ENCODE peak calls at places on chromosomes 5 and 9, in seven cellular contexts. T is kidney; G is PC-3; C is aorta; P is IMR-90; Q is CD8-positive, alpha-beta T cell; H is uterus. O is an unnamed sample.

GRCh38 chr5:92941806-92942205 is 639.2 kb downstream of the NR2F1-AS1 start:
- DNase-seq in T (no peak), G (peak; percentile 51), C (no peak), P (no peak), Q (peak; percentile 10), H (no peak), O (no peak)

GRCh38 chr5:61286446-61287132 is 45.5 kb upstream of the ZSWIM6 start:
- DNase-seq in T (no peak), G (no peak), C (no peak), P (peak; percentile 68), Q (no peak), H (no peak), O (no peak)

GRCh38 chr5:112373888-112374287 is 45.2 kb downstream of the EPB41L4A start:
- DNase-seq in T (no peak), G (no peak), C (no peak), P (no peak), Q (no peak), H (no peak), O (no peak)

GRCh38 chr5:90119531-90119940 is 290.0 kb downstream of the CETN3 start:
- DNase-seq in T (no peak), G (peak; percentile 85), C (no peak), P (no peak), Q (no peak), H (no peak), O (no peak)

GRCh38 chr9:114386886-114387677 is 700 bp downstream of the AKNA start:
- DNase-seq in T (peak; percentile 84), G (no peak), C (peak; percentile 78), P (peak; percentile 17), Q (peak; percentile 44), H (peak; percentile 58), O (peak; percentile 37)

GRCh38 chr5:126645132-126645531 is 44.4 kb downstream of the PHAX start:
- DNase-seq in T (no peak), G (no peak), C (no peak), P (no peak), Q (no peak), H (no peak), O (no peak)

GRCh38 chr9:77793909-77794308 is 145.8 kb upstream of the GNA14 start:
- DNase-seq in T (no peak), G (peak; percentile 62), C (no peak), P (peak; percentile 7), Q (no peak), H (no peak), O (no peak)

GRCh38 chr5:14017904-14018303 is 73.4 kb upstream of the DNAH5 start:
- DNase-seq in T (no peak), G (no peak), C (no peak), P (no peak), Q (no peak), H (no peak), O (no peak)

GRCh38 chr9:113572076-113572861 is 108.7 kb downstream of the RGS3 start:
- DNase-seq in T (peak; percentile 46), G (no peak), C (no peak), P (no peak), Q (no peak), H (peak; percentile 5), O (peak; percentile 13)

GRCh38 chr9:110875275-110875674 is 163.0 kb downstream of the LPAR1 start:
- DNase-seq in T (no peak), G (no peak), C (peak; percentile 86), P (no peak), Q (no peak), H (no peak), O (peak; percentile 20)

GRCh38 chr5:71732011-71732410 is 12.9 kb downstream of the CARTPT start:
- DNase-seq in T (no peak), G (no peak), C (no peak), P (no peak), Q (no peak), H (no peak), O (no peak)

GRCh38 chr9:89375181-89375760 is 57.0 kb downstream of the SECISBP2 start:
- DNase-seq in T (no peak), G (peak; percentile 2), C (no peak), P (no peak), Q (no peak), H (no peak), O (no peak)

GRCh38 chr9:12698986-12699385 is 5.8 kb downstream of the TYRP1 start:
- DNase-seq in T (no peak), G (no peak), C (no peak), P (no peak), Q (no peak), H (no peak), O (no peak)

GRCh38 chr5:86679529-86679928 is 61.8 kb downstream of the COX7C start:
- DNase-seq in T (no peak), G (peak; percentile 79), C (peak; percentile 43), P (peak; percentile 87), Q (no peak), H (no peak), O (no peak)

GRCh38 chr5:159764283-159764927 is 151.9 kb upstream of the ADRA1B start:
- DNase-seq in T (peak; percentile 86), G (peak; percentile 28), C (peak; percentile 62), P (peak; percentile 94), Q (no peak), H (peak; percentile 46), O (no peak)

GRCh38 chr9:97596906-97597305 is 36.3 kb downstream of the TSTD2 start:
- DNase-seq in T (no peak), G (no peak), C (no peak), P (no peak), Q (no peak), H (no peak), O (no peak)

GRCh38 chr5:139262414-139263139 is 31.0 kb upstream of the MATR3 start:
- DNase-seq in T (peak; percentile 95), G (peak; percentile 83), C (peak; percentile 93), P (peak; percentile 91), Q (peak; percentile 71), H (peak; percentile 90), O (peak; percentile 83)

GRCh38 chr9:120481248-120481647 is 98.7 kb downstream of the CDK5RAP2 start:
- DNase-seq in T (no peak), G (no peak), C (no peak), P (no peak), Q (no peak), H (no peak), O (no peak)

GRCh38 chr9:128180001-128180400 is 11.4 kb downstream of the CIZ1 start:
- DNase-seq in T (peak; percentile 59), G (no peak), C (no peak), P (no peak), Q (no peak), H (no peak), O (no peak)

GRCh38 chr9:128178806-128179431 is 12.5 kb downstream of the CIZ1 start:
- DNase-seq in T (no peak), G (no peak), C (no peak), P (no peak), Q (no peak), H (no peak), O (no peak)

GRCh38 chr9:128175743-128176142 is 15.6 kb downstream of the CIZ1 start:
- DNase-seq in T (no peak), G (no peak), C (no peak), P (no peak), Q (no peak), H (no peak), O (no peak)

GRCh38 chr9:128174062-128174461 is 14.0 kb downstream of the BBLN start:
- DNase-seq in T (no peak), G (no peak), C (no peak), P (no peak), Q (no peak), H (no peak), O (no peak)

DNA sequence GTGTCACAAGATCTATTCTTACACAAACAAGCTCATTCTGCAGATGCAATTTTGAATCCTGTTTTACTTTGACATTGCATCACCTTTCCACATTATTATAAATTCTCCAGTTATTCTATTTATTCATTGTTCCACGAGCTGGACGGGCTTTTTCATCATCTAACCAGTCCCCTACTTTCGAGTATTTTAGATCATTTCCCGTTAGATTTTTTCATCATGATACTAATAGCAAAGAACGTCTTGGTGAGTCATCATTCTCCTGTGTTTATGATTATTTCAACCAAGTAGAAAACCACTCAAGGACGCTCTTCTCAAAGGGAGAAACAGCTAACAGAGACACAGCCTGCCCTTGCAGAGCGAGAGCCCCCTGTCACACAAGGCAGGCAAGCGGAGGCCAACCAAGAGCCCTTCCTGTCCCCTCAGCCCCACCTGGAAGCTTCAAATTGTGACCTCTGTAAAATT is 15.1 kb downstream of the BBLN start:
- DNase-seq in T (no peak), G (no peak), C (no peak), P (peak; percentile 88), Q (no peak), H (no peak), O (no peak)
- H3K27ac ChIP-seq in T (no peak overlapping the region), G (no peak overlapping the region), C (no peak overlapping the region), P (peak overlapping the region; percentile 88), Q (no peak overlapping the region), H (no peak overlapping the region), O (no peak overlapping the region)

DNA sequence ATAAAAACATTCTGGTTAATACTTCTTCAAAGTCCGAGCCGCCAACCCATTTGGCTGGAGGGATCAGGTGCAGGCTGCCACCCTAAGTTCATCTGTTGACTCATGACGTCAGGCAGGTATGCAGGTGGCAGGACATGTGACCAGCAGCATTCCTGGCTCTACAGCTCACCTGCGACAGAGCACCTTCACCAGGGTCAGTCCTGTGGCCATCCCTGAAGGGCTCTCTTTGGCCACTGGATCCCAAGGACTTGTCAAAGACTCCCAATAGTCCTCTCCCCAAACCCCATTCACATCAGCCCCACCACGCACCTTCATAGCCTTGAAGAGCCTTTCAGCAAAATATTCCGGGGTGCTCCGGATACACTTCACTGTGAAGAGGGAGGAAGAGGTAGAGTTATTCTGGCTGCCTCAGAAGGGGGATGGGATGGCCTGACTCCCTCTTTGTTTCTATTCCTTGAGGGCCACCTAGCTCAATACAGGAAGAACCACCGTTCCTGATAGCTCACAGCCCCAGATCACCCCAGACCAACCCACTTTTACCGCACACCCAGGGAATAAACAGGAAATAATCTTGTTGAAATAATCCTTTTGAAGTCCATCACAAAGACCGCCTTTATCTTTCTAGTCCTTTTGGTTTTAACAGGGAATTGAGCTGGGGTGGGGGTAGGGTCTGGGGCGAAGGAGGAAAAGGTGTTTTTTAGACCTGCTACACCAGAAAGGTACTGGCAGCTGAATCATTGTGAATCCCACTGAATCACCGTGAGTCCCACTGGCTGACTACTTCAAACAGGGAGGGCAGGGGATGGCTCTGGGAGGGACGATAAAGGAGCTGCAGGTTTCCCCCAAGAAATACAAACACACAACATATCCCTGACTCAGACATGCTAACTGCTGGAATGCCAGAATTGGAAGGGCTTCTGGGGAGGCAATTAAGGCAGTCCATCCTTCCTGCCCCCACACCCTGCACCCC is 26.4 kb downstream of the ANXA6 start:
- DNase-seq in T (peak; percentile 81), G (peak; percentile 11), C (peak; percentile 31), P (peak; percentile 32), Q (no peak), H (no peak), O (no peak)
- H3K36me3 ChIP-seq in T (peaks cover 42% of the 10 kb centered on the region), G (peaks cover 16% of the 10 kb centered on the region), C (peaks cover 16% of the 10 kb centered on the region), P (peaks cover 83% of the 10 kb centered on the region), Q (peaks cover 80% of the 10 kb centered on the region), H (no peaks in the 10 kb centered on the region), O (peaks cover 3% of the 10 kb centered on the region)

DNA sequence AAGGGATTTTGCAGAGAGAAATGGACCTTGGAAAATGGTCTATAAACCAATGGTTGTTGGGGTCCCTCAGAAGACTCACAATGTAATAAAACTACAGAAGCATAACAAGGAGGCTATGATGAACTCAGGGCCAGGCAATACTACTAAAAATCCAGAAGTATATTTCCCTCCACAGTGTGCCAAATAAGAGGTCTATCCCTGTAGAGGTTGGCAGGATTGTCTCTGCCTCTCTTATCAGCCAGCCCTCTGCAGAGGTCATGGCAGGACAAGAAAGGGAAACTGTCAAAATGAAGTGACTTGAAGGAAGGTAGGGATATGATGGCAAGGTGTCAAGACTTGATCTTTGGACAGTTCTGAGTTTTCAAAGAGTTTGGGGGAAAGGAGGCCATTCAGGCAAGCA is 115.7 kb upstream of the NR5A1 start:
- DNase-seq in T (no peak), G (no peak), C (no peak), P (no peak), Q (no peak), H (no peak), O (no peak)
- H3K27ac ChIP-seq in T (no peak overlapping the region), G (no peak overlapping the region), C (no peak overlapping the region), P (no peak overlapping the region), Q (no peak overlapping the region), H (no peak overlapping the region), O (no peak overlapping the region)

GRCh38 chr5:177434437-177434836 is 8.0 kb downstream of the GRK6 start:
- DNase-seq in T (no peak), G (no peak), C (no peak), P (no peak), Q (peak; percentile 43), H (no peak), O (no peak)
- H3K36me3 ChIP-seq in T (peaks cover 11% of the 10 kb centered on the region), G (peaks cover 15% of the 10 kb centered on the region), C (no peaks in the 10 kb centered on the region), P (peaks cover 53% of the 10 kb centered on the region), Q (peaks cover 72% of the 10 kb centered on the region), H (no peaks in the 10 kb centered on the region), O (no peaks in the 10 kb centered on the region)